ENCODE peak calls at places on chromosomes 16 and 17, in eight cellular contexts. T is T-helper 2 cell; H is left cardiac atrium; S is Calu3; E is ELF-1; B is stimulated activated naive CD8-positive, alpha-beta T cell treated with anti-CD3 and anti-CD28 coated beads, Interleukin-15, Interleukin-2, amounts not matched to agents 100 U/mL and 50 U/mL, for 24 hours; Y is lung; V is sciatic nerve. W is an unnamed sample.

GRCh38 chr17:21272250-21272649 is 12.3 kb upstream of the MAP2K3 start:
- DNase-seq in Y (no peak), H (no peak), T (no peak), E (no peak), S (no peak), V (no peak), B (no peak), W (no peak)

GRCh38 chr16:69535123-69536050 is 30.4 kb upstream of the NFAT5 start:
- DNase-seq in E (no peak), T (no peak), S (no peak), B (no peak), V (no peak), Y (no peak), H (no peak), W (no peak)

GRCh38 chr16:89094252-89094901 is 725 bp downstream of the ACSF3 start:
- DNase-seq in V (no peak), H (no peak), E (peak; percentile 36), B (peak; percentile 33), T (no peak), S (peak; percentile 27), Y (no peak), W (peak; percentile 80)

GRCh38 chr17:77345260-77345910 is 204.6 kb downstream of the SEC14L1 start:
- DNase-seq in V (peak; percentile 55), B (peak; percentile 1), Y (peak; percentile 24), T (no peak), E (no peak), S (no peak), H (no peak), W (no peak)

GRCh38 chr16:72189865-72190371 is 18.0 kb upstream of the PMFBP1 start:
- DNase-seq in H (no peak), T (no peak), B (no peak), S (peak; percentile 58), V (no peak), Y (no peak), E (no peak), W (no peak)

GRCh38 chr17:78346605-78347250 is 13.1 kb downstream of the SOCS3 start:
- DNase-seq in H (no peak), B (no peak), Y (no peak), S (no peak), T (no peak), V (no peak), E (no peak), W (peak; percentile 58)

GRCh38 chr16:88927010-88927409 is 50.0 kb downstream of the CBFA2T3 start:
- DNase-seq in Y (no peak), E (no peak), S (no peak), B (no peak), V (no peak), H (no peak), T (no peak), W (no peak)

GRCh38 chr16:88678224-88678979 is 7.9 kb downstream of the SNAI3 start:
- DNase-seq in S (no peak), H (no peak), B (no peak), V (no peak), E (peak; percentile 47), Y (no peak), T (no peak), W (peak; percentile 73)

GRCh38 chr16:81376880-81377279 is 62.1 kb downstream of the GAN start:
- DNase-seq in T (no peak), H (no peak), B (peak; percentile 27), V (no peak), E (no peak), Y (no peak), S (peak; percentile 59), W (no peak)

GRCh38 chr17:65660947-65661346 is 99.5 kb upstream of the AXIN2 start:
- DNase-seq in S (no peak), T (no peak), Y (no peak), V (no peak), H (no peak), B (no peak), E (no peak), W (no peak)

GRCh38 chr16:4936991-4937781 is at the start of gene PPL:
- DNase-seq in H (peak; percentile 56), B (no peak), Y (peak; percentile 91), S (peak; percentile 100), T (no peak), E (peak; percentile 83), V (no peak), W (peak; percentile 97)

GRCh38 chr17:2547176-2547575 is 35.5 kb upstream of the METTL16 start:
- DNase-seq in V (no peak), S (no peak), H (no peak), E (no peak), B (no peak), Y (no peak), T (no peak), W (no peak)

GRCh38 chr17:16880121-16880842 is 91.6 kb downstream of the TNFRSF13B start:
- DNase-seq in V (no peak), S (no peak), B (no peak), H (no peak), Y (no peak), E (no peak), T (no peak), W (no peak)

GRCh38 chr17:1755993-1756306 is 5.9 kb upstream of the SERPINF1 start:
- DNase-seq in E (no peak), S (no peak), V (no peak), Y (no peak), H (no peak), T (no peak), B (no peak), W (no peak)

GRCh38 chr17:37614391-37614790 is 5.2 kb upstream of the SYNRG start:
- DNase-seq in E (no peak), B (no peak), H (no peak), V (no peak), Y (no peak), S (no peak), T (no peak), W (no peak)

GRCh38 chr17:44362964-44363612 is 565 bp downstream of the FAM171A2 start:
- DNase-seq in Y (no peak), B (no peak), S (no peak), H (no peak), V (no peak), E (peak; percentile 26), T (no peak), W (peak; percentile 75)

GRCh38 chr16:13939821-13940220 is 19.9 kb downstream of the ERCC4 start:
- DNase-seq in E (no peak), H (no peak), Y (no peak), B (no peak), S (no peak), V (no peak), T (no peak), W (no peak)

GRCh38 chr17:55576237-55576998 is 65.2 kb upstream of the SMIM36 start:
- DNase-seq in T (no peak), S (peak; percentile 33), H (peak; percentile 46), B (no peak), V (peak; percentile 68), Y (no peak), E (no peak), W (no peak)